ENCODE peak calls at places on chromosomes 4 and X, in eight cellular contexts. Y is stimulated activated CD4-positive, alpha-beta T cell treated with anti-CD3 and anti-CD28 coated beads, TNF-alpha, amount 100 ng/mL, for 48 hours; K is caudate nucleus; X is left ventricle myocardium superior; U is AG08396; P is GM13977; I is putamen; R is CD4-positive, CD25-positive, alpha-beta regulatory T cell. M is an unnamed sample.

GRCh38 chr4:72006576-72006975 is 25.2 kb upstream of the NPFFR2 start:
- DNase-seq in I (no peak), K (no peak), X (no peak), P (no peak), R (no peak), Y (no peak), U (peak), M (peak)

GRCh38 chr4:11954093-11954492 is 525.4 kb upstream of the HS3ST1 start:
- DNase-seq in R (no peak), Y (no peak), K (no peak), U (no peak), I (peak), X (no peak), P (no peak), M (peak)

GRCh38 chrX:69189972-69190371 is 24.7 kb upstream of the PJA1 start:
- DNase-seq in X (peak), I (peak), K (peak), Y (no peak), P (no peak), U (no peak), R (no peak), M (no peak)

GRCh38 chrX:119541188-119541587 is 24.0 kb downstream of the STEEP1 start:
- DNase-seq in Y (no peak), K (no peak), I (no peak), X (no peak), R (no peak), P (no peak), U (peak), M (peak)

GRCh38 chr4:37867102-37867501 is 23.8 kb upstream of the TBC1D1 start:
- DNase-seq in K (no peak), R (no peak), X (no peak), I (no peak), Y (no peak), P (no peak), U (no peak), M (no peak)

GRCh38 chr4:2944882-2945526 is 18.2 kb downstream of the NOP14 start:
- DNase-seq in U (no peak), Y (no peak), X (no peak), R (no peak), I (no peak), K (no peak), P (no peak), M (no peak)

GRCh38 chr4:184792950-184793555 is 32.7 kb downstream of the ACSL1 start:
- DNase-seq in Y (peak), I (no peak), K (no peak), P (no peak), X (no peak), R (peak), U (peak), M (peak)

GRCh38 chr4:545612-546011 is 30.5 kb downstream of the TMEM271 start:
- DNase-seq in R (no peak), K (no peak), Y (no peak), U (no peak), P (no peak), X (no peak), I (no peak), M (no peak)

GRCh38 chrX:137171626-137172025 is 137.8 kb upstream of the GPR101 start:
- DNase-seq in I (no peak), X (no peak), U (no peak), Y (no peak), K (no peak), R (no peak), P (no peak), M (no peak)

GRCh38 chr4:1614502-1614853 is 69.6 kb downstream of the FAM53A start:
- DNase-seq in X (no peak), I (no peak), R (no peak), K (no peak), Y (no peak), P (no peak), U (no peak), M (no peak)

GRCh38 chr4:187307131-187307530 is 583.5 kb upstream of the FAT1 start:
- DNase-seq in K (no peak), I (no peak), P (no peak), U (no peak), Y (no peak), R (no peak), X (no peak), M (no peak)

GRCh38 chr4:180060159-180060889 is 2182.9 kb upstream of the TENM3 start:
- DNase-seq in K (no peak), U (peak), P (no peak), R (no peak), I (peak), Y (no peak), X (no peak), M (no peak)

GRCh38 chr4:122015203-122015602 is 63.3 kb upstream of the TRPC3 start:
- DNase-seq in Y (no peak), R (no peak), I (no peak), P (no peak), K (no peak), X (no peak), U (no peak), M (no peak)

GRCh38 chr4:177726111-177726510 is 283.9 kb upstream of the AGA start:
- DNase-seq in P (no peak), I (no peak), X (no peak), U (no peak), R (no peak), Y (no peak), K (no peak), M (no peak)

GRCh38 chr4:680931-681645 is 6.7 kb downstream of the MYL5 start:
- DNase-seq in R (peak), P (peak), X (peak), I (no peak), U (peak), K (no peak), Y (no peak), M (no peak)

GRCh38 chr4:60396680-60397079 is 803.4 kb upstream of the ADGRL3 start:
- DNase-seq in X (no peak), U (no peak), P (no peak), I (no peak), Y (no peak), R (no peak), K (no peak), M (no peak)

GRCh38 chr4:110487873-110488272 is 11.9 kb downstream of the ENPEP start:
- DNase-seq in P (peak), X (no peak), Y (no peak), R (no peak), I (no peak), U (no peak), K (no peak), M (no peak)

GRCh38 chr4:189001283-189001970 is 862.2 kb downstream of the TRIML1 start:
- DNase-seq in P (no peak), X (no peak), R (no peak), I (no peak), K (no peak), Y (no peak), U (no peak), M (no peak)

GRCh38 chrX:13101439-13102139 is 57.2 kb upstream of the FAM9C start:
- DNase-seq in R (peak), I (no peak), P (no peak), Y (no peak), X (peak), U (peak), K (no peak), M (no peak)

GRCh38 chr4:151205722-151206121 is 71.2 kb upstream of the PRSS48 start:
- DNase-seq in K (no peak), I (no peak), Y (no peak), X (no peak), R (no peak), P (no peak), U (no peak), M (no peak)

GRCh38 chr4:81165853-81166430 is 49.1 kb downstream of the PRKG2 start:
- DNase-seq in P (no peak), R (no peak), U (no peak), X (no peak), I (no peak), Y (no peak), K (no peak), M (no peak)

M was measured in H54.